ENCODE peak calls at places on chromosomes 7 and 10, in ten cellular contexts. One of them, this sample, is unnamed.

GRCh38 chr7:155296788-155297516 is 726 bp upstream of the INSIG1 start:
- DNase-seq in D721Med: no peak
- DNase-seq in IMR-90: peak; percentile 81
- DNase-seq in pons: no peak
- DNase-seq in left ventricle myocardium inferior: peak; percentile 43
- DNase-seq in islet precursor cell: peak; percentile 84
- DNase-seq in germinal center: peak; percentile 54
- DNase-seq in NCI-H1092: peak; percentile 34
- DNase-seq in memory B cell: no peak
- DNase-seq in pancreas: peak; percentile 59
- DNase-seq in this sample: no peak

GRCh38 chr7:144736880-144737493 is 98.9 kb downstream of the TPK1 start:
- DNase-seq in germinal center: no peak
- DNase-seq in pancreas: no peak
- DNase-seq in memory B cell: no peak
- DNase-seq in IMR-90: no peak
- DNase-seq in left ventricle myocardium inferior: no peak
- DNase-seq in D721Med: no peak
- DNase-seq in pons: no peak
- DNase-seq in NCI-H1092: no peak
- DNase-seq in islet precursor cell: no peak
- DNase-seq in this sample: no peak

GRCh38 chr7:104982773-104983619 is 31.0 kb upstream of the KMT2E start:
- DNase-seq in islet precursor cell: no peak
- DNase-seq in IMR-90: no peak
- DNase-seq in germinal center: no peak
- DNase-seq in pancreas: no peak
- DNase-seq in memory B cell: no peak
- DNase-seq in pons: peak; percentile 47
- DNase-seq in D721Med: no peak
- DNase-seq in left ventricle myocardium inferior: no peak
- DNase-seq in NCI-H1092: no peak
- DNase-seq in this sample: peak; percentile 44

GRCh38 chr7:26074919-26075318 is 77.1 kb upstream of the NFE2L3 start:
- DNase-seq in germinal center: no peak
- DNase-seq in pons: no peak
- DNase-seq in pancreas: no peak
- DNase-seq in memory B cell: no peak
- DNase-seq in IMR-90: no peak
- DNase-seq in left ventricle myocardium inferior: no peak
- DNase-seq in NCI-H1092: no peak
- DNase-seq in islet precursor cell: no peak
- DNase-seq in D721Med: no peak
- DNase-seq in this sample: no peak

GRCh38 chr10:113169853-113170455 is 219.9 kb downstream of the TCF7L2 start:
- DNase-seq in germinal center: peak; percentile 20
- DNase-seq in memory B cell: no peak
- DNase-seq in pons: no peak
- DNase-seq in pancreas: no peak
- DNase-seq in NCI-H1092: no peak
- DNase-seq in D721Med: no peak
- DNase-seq in IMR-90: no peak
- DNase-seq in islet precursor cell: no peak
- DNase-seq in left ventricle myocardium inferior: no peak
- DNase-seq in this sample: no peak

GRCh38 chr7:37329940-37330339 is 118.7 kb downstream of the ELMO1 start:
- DNase-seq in left ventricle myocardium inferior: no peak
- DNase-seq in islet precursor cell: no peak
- DNase-seq in IMR-90: no peak
- DNase-seq in memory B cell: no peak
- DNase-seq in NCI-H1092: no peak
- DNase-seq in germinal center: no peak
- DNase-seq in pancreas: no peak
- DNase-seq in D721Med: no peak
- DNase-seq in pons: no peak
- DNase-seq in this sample: no peak

GRCh38 chr10:33807527-33808377 is 473.3 kb upstream of the NRP1 start:
- DNase-seq in pancreas: no peak
- DNase-seq in islet precursor cell: no peak
- DNase-seq in memory B cell: no peak
- DNase-seq in pons: no peak
- DNase-seq in IMR-90: no peak
- DNase-seq in left ventricle myocardium inferior: no peak
- DNase-seq in NCI-H1092: no peak
- DNase-seq in D721Med: no peak
- DNase-seq in germinal center: no peak
- DNase-seq in this sample: no peak

GRCh38 chr10:2079603-2080078 is 342.3 kb upstream of the ADARB2 start:
- DNase-seq in NCI-H1092: no peak
- DNase-seq in germinal center: no peak
- DNase-seq in memory B cell: no peak
- DNase-seq in islet precursor cell: no peak
- DNase-seq in IMR-90: no peak
- DNase-seq in pancreas: peak; percentile 47
- DNase-seq in D721Med: no peak
- DNase-seq in left ventricle myocardium inferior: no peak
- DNase-seq in pons: no peak
- DNase-seq in this sample: no peak

GRCh38 chr7:101124376-101125056 is 2.4 kb upstream of the SERPINE1 start:
- DNase-seq in memory B cell: no peak
- DNase-seq in germinal center: no peak
- DNase-seq in left ventricle myocardium inferior: no peak
- DNase-seq in NCI-H1092: no peak
- DNase-seq in islet precursor cell: peak; percentile 80
- DNase-seq in pons: peak; percentile 32
- DNase-seq in pancreas: no peak
- DNase-seq in D721Med: no peak
- DNase-seq in IMR-90: peak; percentile 88
- DNase-seq in this sample: peak; percentile 13

GRCh38 chr10:88125766-88126165 is 262.3 kb downstream of the PTEN start:
- DNase-seq in D721Med: no peak
- DNase-seq in islet precursor cell: no peak
- DNase-seq in left ventricle myocardium inferior: no peak
- DNase-seq in germinal center: no peak
- DNase-seq in pancreas: no peak
- DNase-seq in pons: no peak
- DNase-seq in NCI-H1092: no peak
- DNase-seq in IMR-90: no peak
- DNase-seq in memory B cell: no peak
- DNase-seq in this sample: no peak

GRCh38 chr7:45924283-45924682 is 3.2 kb upstream of the IGFBP3 start:
- DNase-seq in germinal center: no peak
- DNase-seq in pons: no peak
- DNase-seq in IMR-90: peak; percentile 76
- DNase-seq in D721Med: no peak
- DNase-seq in islet precursor cell: peak; percentile 90
- DNase-seq in NCI-H1092: no peak
- DNase-seq in pancreas: peak; percentile 80
- DNase-seq in left ventricle myocardium inferior: no peak
- DNase-seq in memory B cell: no peak
- DNase-seq in this sample: no peak

GRCh38 chr7:75642810-75643486 is 95.8 kb downstream of the HIP1 start:
- DNase-seq in memory B cell: peak; percentile 63
- DNase-seq in left ventricle myocardium inferior: no peak
- DNase-seq in germinal center: peak; percentile 83
- DNase-seq in NCI-H1092: no peak
- DNase-seq in IMR-90: peak; percentile 66
- DNase-seq in islet precursor cell: peak; percentile 80
- DNase-seq in D721Med: peak; percentile 42
- DNase-seq in pancreas: peak; percentile 35
- DNase-seq in pons: no peak
- DNase-seq in this sample: no peak

GRCh38 chr10:133062635-133063034 is 25.1 kb upstream of the ADGRA1 start:
- DNase-seq in pons: no peak
- DNase-seq in islet precursor cell: no peak
- DNase-seq in D721Med: no peak
- DNase-seq in germinal center: no peak
- DNase-seq in memory B cell: no peak
- DNase-seq in pancreas: no peak
- DNase-seq in left ventricle myocardium inferior: no peak
- DNase-seq in IMR-90: no peak
- DNase-seq in NCI-H1092: no peak
- DNase-seq in this sample: no peak

GRCh38 chr7:109699661-109700060 is 1130.0 kb downstream of the DNAJB9 start:
- DNase-seq in NCI-H1092: no peak
- DNase-seq in left ventricle myocardium inferior: no peak
- DNase-seq in germinal center: no peak
- DNase-seq in pancreas: no peak
- DNase-seq in islet precursor cell: no peak
- DNase-seq in IMR-90: no peak
- DNase-seq in pons: no peak
- DNase-seq in D721Med: no peak
- DNase-seq in memory B cell: no peak
- DNase-seq in this sample: no peak

GRCh38 chr7:94394399-94395140 is at the start of gene COL1A2:
- DNase-seq in NCI-H1092: no peak
- DNase-seq in germinal center: peak; percentile 4
- DNase-seq in pancreas: peak; percentile 31
- DNase-seq in IMR-90: peak; percentile 99
- DNase-seq in D721Med: no peak
- DNase-seq in memory B cell: peak; percentile 12
- DNase-seq in left ventricle myocardium inferior: peak; percentile 81
- DNase-seq in pons: no peak
- DNase-seq in islet precursor cell: peak; percentile 97
- DNase-seq in this sample: no peak

GRCh38 chr7:52209658-52210057 is 825.8 kb upstream of the POM121L12 start:
- DNase-seq in IMR-90: no peak
- DNase-seq in NCI-H1092: no peak
- DNase-seq in D721Med: no peak
- DNase-seq in islet precursor cell: no peak
- DNase-seq in left ventricle myocardium inferior: no peak
- DNase-seq in pons: no peak
- DNase-seq in pancreas: no peak
- DNase-seq in memory B cell: no peak
- DNase-seq in germinal center: no peak
- DNase-seq in this sample: no peak

GRCh38 chr7:48786951-48787350 is 137.4 kb upstream of the CDC14C start:
- DNase-seq in IMR-90: no peak
- DNase-seq in islet precursor cell: no peak
- DNase-seq in NCI-H1092: peak; percentile 99
- DNase-seq in memory B cell: no peak
- DNase-seq in left ventricle myocardium inferior: no peak
- DNase-seq in pons: peak; percentile 2
- DNase-seq in pancreas: no peak
- DNase-seq in D721Med: no peak
- DNase-seq in germinal center: no peak
- DNase-seq in this sample: peak; percentile 95

GRCh38 chr10:105950410-105950809 is 1214.1 kb downstream of the SORCS1 start:
- DNase-seq in D721Med: no peak
- DNase-seq in pancreas: peak; percentile 51
- DNase-seq in pons: peak; percentile 81
- DNase-seq in islet precursor cell: peak; percentile 61
- DNase-seq in germinal center: peak; percentile 7
- DNase-seq in NCI-H1092: no peak
- DNase-seq in IMR-90: peak; percentile 34
- DNase-seq in memory B cell: no peak
- DNase-seq in left ventricle myocardium inferior: peak; percentile 22
- DNase-seq in this sample: no peak

GRCh38 chr7:126803060-126803665 is 449.6 kb downstream of the GRM8 start:
- DNase-seq in memory B cell: peak; percentile 10
- DNase-seq in pons: peak; percentile 68
- DNase-seq in NCI-H1092: peak; percentile 75
- DNase-seq in D721Med: no peak
- DNase-seq in islet precursor cell: peak; percentile 77
- DNase-seq in left ventricle myocardium inferior: no peak
- DNase-seq in germinal center: peak; percentile 34
- DNase-seq in pancreas: peak; percentile 57
- DNase-seq in IMR-90: peak; percentile 51
- DNase-seq in this sample: peak; percentile 42

GRCh38 chr7:496528-497295 is 22.9 kb downstream of the PDGFA start:
- DNase-seq in D721Med: no peak
- DNase-seq in IMR-90: no peak
- DNase-seq in NCI-H1092: no peak
- DNase-seq in germinal center: no peak
- DNase-seq in pons: no peak
- DNase-seq in memory B cell: no peak
- DNase-seq in islet precursor cell: no peak
- DNase-seq in pancreas: peak; percentile 50
- DNase-seq in left ventricle myocardium inferior: peak; percentile 9
- DNase-seq in this sample: no peak

GRCh38 chr10:86971146-86971991 is 3.1 kb downstream of the ADIRF start:
- DNase-seq in memory B cell: peak; percentile 91
- DNase-seq in IMR-90: peak; percentile 85
- DNase-seq in islet precursor cell: peak; percentile 87
- DNase-seq in germinal center: peak; percentile 76
- DNase-seq in D721Med: no peak
- DNase-seq in left ventricle myocardium inferior: peak; percentile 87
- DNase-seq in pancreas: peak; percentile 94
- DNase-seq in NCI-H1092: no peak
- DNase-seq in pons: no peak
- DNase-seq in this sample: peak; percentile 43